ENCODE peak calls at places on chromosomes 1 and 21, in six cellular contexts. T is choroid plexus epithelial cell, L is A549, D is foreskin fibroblast, J is BJ, P is myocyte. U is an unnamed sample.

GRCh38 chr1:54850737-54851136 is 36.3 kb downstream of the DHCR24 start:
- DNase-seq in T (peak; percentile 99), L (no peak), D (peak; percentile 62), J (peak; percentile 82), P (peak; percentile 81), U (no peak)

GRCh38 chr1:17874665-17875064 is 119.5 kb downstream of the ACTL8 start:
- DNase-seq in T (peak; percentile 78), L (no peak), D (peak; percentile 87), J (peak; percentile 92), P (peak; percentile 63), U (no peak)

GRCh38 chr1:23897083-23897482 is 16.1 kb downstream of the CNR2 start:
- DNase-seq in T (no peak), L (no peak), D (no peak), J (no peak), P (no peak), U (no peak)

GRCh38 chr21:39849014-39849655 is 18.1 kb upstream of the PCP4 start:
- DNase-seq in T (no peak), L (no peak), D (no peak), J (peak; percentile 34), P (no peak), U (no peak)

GRCh38 chr1:156114101-156114918 is at the start of gene LMNA:
- DNase-seq in T (peak; percentile 93), L (peak; percentile 96), D (peak; percentile 98), J (peak; percentile 63), P (peak; percentile 96), U (peak; percentile 85)

GRCh38 chr21:39885119-39885848 is 18.0 kb downstream of the PCP4 start:
- DNase-seq in T (no peak), L (no peak), D (no peak), J (no peak), P (peak; percentile 14), U (peak; percentile 97)

GRCh38 chr21:45220714-45221113 is 67.0 kb downstream of the POFUT2 start:
- DNase-seq in T (no peak), L (no peak), D (no peak), J (no peak), P (no peak), U (no peak)

GRCh38 chr1:201885531-201886075 is 3.1 kb upstream of the SHISA4 start:
- DNase-seq in T (peak; percentile 42), L (peak; percentile 39), D (no peak), J (no peak), P (peak; percentile 79), U (no peak)